ENCODE peak calls at places on chromosome 1, in four cellular contexts. D, E, N and K are unnamed samples.

GRCh38 chr1:160404094-160404493 is 3.7 kb downstream of the VANGL2 start:
- DNase-seq in E (peak), D (no peak), N (peak), K (no peak)

GRCh38 chr1:50343323-50343722 is 79.9 kb downstream of the DMRTA2 start:
- DNase-seq in N (no peak), E (no peak), D (no peak), K (no peak)

GRCh38 chr1:226660410-226661182 is 78.5 kb downstream of the ITPKB start:
- DNase-seq in D (no peak), E (no peak), N (no peak), K (no peak)

GRCh38 chr1:52552236-52552504 is 722 bp downstream of the TUT4 start:
- DNase-seq in N (peak), D (peak), E (peak), K (peak)

GRCh38 chr1:46131093-46131492 is 1.3 kb downstream of the PIK3R3 start:
- DNase-seq in N (no peak), D (no peak), E (no peak), K (no peak)

GRCh38 chr1:22021061-22021460 is 19.6 kb downstream of the CELA3A start:
- DNase-seq in N (no peak), D (no peak), E (no peak), K (no peak)

GRCh38 chr1:43975249-43975961 is 645 bp downstream of the ATP6V0B start:
- DNase-seq in N (peak), E (peak), D (peak), K (no peak)

GRCh38 chr1:8070381-8070811 is 44.3 kb upstream of the ERRFI1 start:
- DNase-seq in D (no peak), N (no peak), E (peak), K (no peak)

GRCh38 chr1:203528976-203529375 is 35.0 kb downstream of the OPTC start:
- DNase-seq in D (no peak), N (peak), E (no peak), K (no peak)

DNA sequence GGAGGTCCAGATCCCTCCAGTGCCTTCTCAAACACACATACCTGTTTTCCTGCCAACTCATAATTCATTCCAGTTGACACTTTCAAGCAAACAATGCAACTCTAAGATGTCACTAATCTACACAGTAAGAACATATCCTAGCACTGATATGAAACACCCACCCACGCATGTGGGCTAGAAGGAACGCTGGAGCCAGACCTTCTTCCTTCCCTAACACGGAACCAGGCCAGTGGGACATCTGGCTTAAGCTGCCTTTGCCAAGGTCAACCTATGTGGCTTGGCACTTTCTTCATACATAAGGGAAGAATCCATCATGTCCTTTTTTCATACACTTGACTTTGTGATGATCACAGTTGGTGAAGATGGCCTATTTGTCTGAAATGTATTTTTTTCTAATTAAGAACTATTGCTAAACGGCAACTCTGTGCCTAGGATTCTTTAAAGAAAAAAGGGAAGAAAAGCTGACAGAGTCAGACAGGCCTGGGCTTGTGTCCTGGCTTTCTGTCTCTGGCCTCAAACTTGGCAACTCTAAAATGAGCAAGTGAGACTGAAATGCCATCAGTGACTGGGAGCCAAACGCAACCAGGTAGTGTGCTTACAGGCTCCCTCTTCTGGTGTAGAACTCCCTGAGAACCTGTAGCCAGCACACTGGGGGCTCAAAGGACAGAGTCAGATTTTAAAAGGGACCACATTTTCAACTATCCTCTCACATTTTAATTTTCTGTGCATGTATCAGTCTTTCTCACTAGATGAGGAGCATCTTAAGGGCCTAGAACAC is 92.6 kb upstream of the BEND5 start:
- DNase-seq in D (no peak), N (peak), E (no peak), K (no peak)
- TF ChIP-seq CTCF in D (no peak), N (peak), E (no peak), K (no peak)

GRCh38 chr1:76625887-76626286 is 241.4 kb upstream of the ST6GALNAC5 start:
- DNase-seq in D (no peak), E (no peak), N (no peak), K (no peak)

GRCh38 chr1:76622774-76623173 is 244.5 kb upstream of the ST6GALNAC5 start:
- DNase-seq in E (no peak), N (no peak), D (no peak), K (no peak)

DNA sequence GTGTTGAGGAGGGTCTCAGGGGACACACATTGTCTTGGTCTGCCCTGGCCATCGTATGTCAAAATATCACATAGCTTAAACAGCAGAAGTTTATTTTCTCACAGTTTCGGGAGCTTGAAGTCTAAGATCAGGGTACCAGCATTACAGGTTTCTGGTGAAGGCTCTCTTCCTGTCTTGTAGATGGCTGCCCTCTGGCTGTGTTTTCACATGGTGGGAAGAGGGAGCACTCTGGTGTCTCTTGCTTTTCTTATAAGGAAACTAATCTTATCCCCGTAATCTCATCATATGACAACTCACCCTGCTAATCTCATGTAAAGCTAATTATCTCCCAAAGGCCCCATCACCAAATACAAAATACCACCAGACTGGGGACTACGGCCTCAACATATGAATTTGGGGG is 246.9 kb upstream of the ST6GALNAC5 start:
- DNase-seq in D (no peak), E (no peak), N (no peak), K (no peak)
- TF ChIP-seq CTCF in D (no peak), E (no peak), N (no peak), K (no peak)

GRCh38 chr1:245779797-245780529 is 625.2 kb downstream of the KIF26B start:
- DNase-seq in N (no peak), E (no peak), D (no peak), K (no peak)
- TF ChIP-seq CTCF in N (peak), E (no peak), D (no peak), K (peak)

GRCh38 chr1:24311234-24311633 is 7.9 kb upstream of the GRHL3 start:
- DNase-seq in N (no peak), E (no peak), D (no peak), K (no peak)

GRCh38 chr1:24311731-24312130 is 7.4 kb upstream of the GRHL3 start:
- DNase-seq in N (no peak), E (no peak), D (no peak), K (no peak)

GRCh38 chr1:24309762-24310485 is 9.2 kb upstream of the GRHL3 start:
- DNase-seq in D (no peak), E (no peak), N (no peak), K (peak)

GRCh38 chr1:24304763-24305162 is 14.4 kb upstream of the GRHL3 start:
- DNase-seq in N (no peak), D (no peak), E (no peak), K (no peak)

GRCh38 chr1:24308365-24309015 is 10.7 kb upstream of the GRHL3 start:
- DNase-seq in E (no peak), N (peak), D (no peak), K (peak)
- TF ChIP-seq CTCF in E (no peak), N (peak), D (no peak), K (peak)

GRCh38 chr1:32351859-32352745 is 10.2 kb downstream of the FAM229A start:
- DNase-seq in N (no peak), E (peak), D (no peak), K (peak)
- TF ChIP-seq CTCF in N (no peak), E (no peak), D (no peak), K (no peak)

GRCh38 chr1:20089328-20090077 is 19.5 kb downstream of the PLA2G5 start:
- DNase-seq in N (peak), D (no peak), E (no peak), K (no peak)

GRCh38 chr1:20093303-20093702 is 23.3 kb downstream of the PLA2G5 start:
- DNase-seq in D (no peak), E (no peak), N (no peak), K (no peak)

GRCh38 chr1:20090119-20090518 is 20.1 kb downstream of the PLA2G5 start:
- DNase-seq in D (no peak), N (no peak), E (no peak), K (no peak)

GRCh38 chr1:20087668-20088067 is 17.7 kb downstream of the PLA2G5 start:
- DNase-seq in E (no peak), N (no peak), D (peak), K (no peak)

GRCh38 chr1:20090641-20091040 is 20.6 kb downstream of the PLA2G5 start:
- DNase-seq in E (no peak), N (no peak), D (no peak), K (no peak)
- TF ChIP-seq CTCF in E (no peak), N (no peak), D (no peak), K (no peak)